ENCODE peak calls at places on chromosome 3, in five cellular contexts. V is EL; A is HT-29; H is stimulated activated CD4-positive, alpha-beta T cell treated with anti-CD3 and anti-CD28 coated beads, TNF-alpha, amount 100 ng/mL, for 1 hour; P is epithelial cell of esophagus. C is an unnamed sample.

GRCh38 chr3:36175113-36175812 is 205.0 kb upstream of the STAC start:
- DNase-seq in V (no peak), A (no peak), H (no peak), P (no peak), C (no peak)

GRCh38 chr3:64399205-64399800 is 174.0 kb upstream of the PRICKLE2 start:
- DNase-seq in V (peak; percentile 68), H (no peak), P (peak; percentile 70), A (peak; percentile 60), C (peak; percentile 23)

GRCh38 chr3:184175506-184175905 is 851 bp downstream of the AP2M1 start:
- DNase-seq in H (no peak), P (no peak), V (no peak), A (peak; percentile 20), C (no peak)

GRCh38 chr3:136476280-136476679 is 226.1 kb downstream of the PCCB start:
- DNase-seq in A (no peak), V (no peak), P (no peak), H (no peak), C (no peak)

GRCh38 chr3:48433472-48434118 is 3.7 kb upstream of the PLXNB1 start:
- DNase-seq in P (peak; percentile 92), V (peak; percentile 42), A (peak; percentile 23), H (no peak), C (peak; percentile 83)

GRCh38 chr3:63705092-63705645 is 52.7 kb downstream of the SNTN start:
- DNase-seq in H (no peak), P (no peak), V (no peak), A (no peak), C (no peak)

GRCh38 chr3:171489348-171489747 is 29.1 kb upstream of the TNIK start:
- DNase-seq in A (no peak), P (no peak), H (no peak), V (no peak), C (no peak)

GRCh38 chr3:55547086-55547666 is 60.1 kb upstream of the WNT5A start:
- DNase-seq in V (no peak), A (no peak), H (no peak), P (no peak), C (no peak)

GRCh38 chr3:48682786-48683185 is 2.9 kb downstream of the NCKIPSD start:
- DNase-seq in A (no peak), P (no peak), V (no peak), H (no peak), C (no peak)

GRCh38 chr3:52819936-52820335 is 10.5 kb downstream of the ITIH4 start:
- DNase-seq in P (no peak), H (no peak), A (no peak), V (no peak), C (no peak)

GRCh38 chr3:141343824-141344223 is 24.5 kb upstream of the ZBTB38 start:
- DNase-seq in V (no peak), P (no peak), H (no peak), A (no peak), C (no peak)

C was measured in foreskin keratinocyte.